ENCODE peak calls at places on chromosomes 11 and 22, in nine cellular contexts. One of them, this sample, is unnamed. For H3K36me3 and H3K9me3, the result is how much of the 10 kb centered on the place peaks cover.

GRCh38 chr22:28345304-28345703 is 334.3 kb downstream of the TTC28 start:
- DNase-seq in IMR-90: no peak
- DNase-seq in endodermal cell: no peak
- DNase-seq in spleen: no peak
- DNase-seq in pancreas: no peak
- DNase-seq in upper lobe of right lung: no peak
- DNase-seq in ovary: peak
- DNase-seq in heart right ventricle: peak
- DNase-seq in colonic mucosa: no peak
- DNase-seq in this sample: peak

GRCh38 chr11:57641426-57641825 is 8.3 kb downstream of the YPEL4 start:
- DNase-seq in upper lobe of right lung: no peak
- DNase-seq in endodermal cell: peak
- DNase-seq in spleen: no peak
- DNase-seq in pancreas: no peak
- DNase-seq in heart right ventricle: no peak
- DNase-seq in ovary: no peak
- DNase-seq in colonic mucosa: no peak
- DNase-seq in IMR-90: peak
- DNase-seq in this sample: no peak

GRCh38 chr22:43782448-43782847 is 29.7 kb downstream of the EFCAB6 start:
- DNase-seq in pancreas: no peak
- DNase-seq in ovary: no peak
- DNase-seq in upper lobe of right lung: no peak
- DNase-seq in IMR-90: peak
- DNase-seq in heart right ventricle: no peak
- DNase-seq in endodermal cell: no peak
- DNase-seq in colonic mucosa: no peak
- DNase-seq in spleen: no peak
- DNase-seq in this sample: no peak

GRCh38 chr11:6362185-6362867 is 27.9 kb upstream of the SMPD1 start:
- DNase-seq in spleen: no peak
- DNase-seq in endodermal cell: no peak
- DNase-seq in colonic mucosa: no peak
- DNase-seq in IMR-90: no peak
- DNase-seq in pancreas: no peak
- DNase-seq in ovary: no peak
- DNase-seq in heart right ventricle: peak
- DNase-seq in upper lobe of right lung: peak
- DNase-seq in this sample: no peak

GRCh38 chr11:129489254-129489653 is 113.6 kb downstream of the BARX2 start:
- DNase-seq in endodermal cell: no peak
- DNase-seq in ovary: no peak
- DNase-seq in spleen: no peak
- DNase-seq in upper lobe of right lung: no peak
- DNase-seq in IMR-90: no peak
- DNase-seq in heart right ventricle: no peak
- DNase-seq in colonic mucosa: no peak
- DNase-seq in pancreas: no peak
- DNase-seq in this sample: no peak

GRCh38 chr22:44076825-44077224 is 52.7 kb downstream of the PARVB start:
- DNase-seq in pancreas: no peak
- DNase-seq in heart right ventricle: no peak
- DNase-seq in upper lobe of right lung: no peak
- DNase-seq in spleen: no peak
- DNase-seq in IMR-90: no peak
- DNase-seq in ovary: no peak
- DNase-seq in colonic mucosa: no peak
- DNase-seq in endodermal cell: no peak
- DNase-seq in this sample: no peak

GRCh38 chr11:71935338-71935925 is 6.6 kb downstream of the RNF121 start:
- DNase-seq in colonic mucosa: no peak
- DNase-seq in endodermal cell: no peak
- DNase-seq in heart right ventricle: no peak
- DNase-seq in spleen: no peak
- DNase-seq in IMR-90: no peak
- DNase-seq in upper lobe of right lung: no peak
- DNase-seq in pancreas: no peak
- DNase-seq in ovary: no peak
- DNase-seq in this sample: no peak

GRCh38 chr11:67420147-67420645 is 4.7 kb downstream of the CARNS1 start:
- DNase-seq in colonic mucosa: no peak
- DNase-seq in pancreas: peak
- DNase-seq in endodermal cell: no peak
- DNase-seq in upper lobe of right lung: no peak
- DNase-seq in IMR-90: no peak
- DNase-seq in ovary: no peak
- DNase-seq in spleen: no peak
- DNase-seq in heart right ventricle: no peak
- DNase-seq in this sample: no peak

GRCh38 chr11:128470081-128470480 is 117.3 kb downstream of the ETS1 start:
- DNase-seq in colonic mucosa: no peak
- DNase-seq in heart right ventricle: no peak
- DNase-seq in endodermal cell: no peak
- DNase-seq in pancreas: no peak
- DNase-seq in ovary: no peak
- DNase-seq in upper lobe of right lung: no peak
- DNase-seq in IMR-90: no peak
- DNase-seq in spleen: no peak
- DNase-seq in this sample: no peak

GRCh38 chr22:35197071-35197470 is 60.2 kb upstream of the HMGXB4 start:
- DNase-seq in ovary: no peak
- DNase-seq in colonic mucosa: no peak
- DNase-seq in endodermal cell: no peak
- DNase-seq in upper lobe of right lung: no peak
- DNase-seq in heart right ventricle: no peak
- DNase-seq in pancreas: no peak
- DNase-seq in IMR-90: no peak
- DNase-seq in spleen: no peak
- DNase-seq in this sample: no peak

GRCh38 chr11:129803533-129803932 is 12.1 kb upstream of the TMEM45B start:
- DNase-seq in spleen: no peak
- DNase-seq in ovary: no peak
- DNase-seq in pancreas: no peak
- DNase-seq in heart right ventricle: no peak
- DNase-seq in IMR-90: no peak
- DNase-seq in colonic mucosa: peak
- DNase-seq in endodermal cell: peak
- DNase-seq in upper lobe of right lung: no peak
- DNase-seq in this sample: no peak

GRCh38 chr22:49827307-49827852 is 293 bp downstream of the BRD1 start:
- DNase-seq in heart right ventricle: no peak
- DNase-seq in colonic mucosa: no peak
- DNase-seq in endodermal cell: no peak
- DNase-seq in spleen: no peak
- DNase-seq in upper lobe of right lung: no peak
- DNase-seq in IMR-90: no peak
- DNase-seq in pancreas: no peak
- DNase-seq in ovary: no peak
- DNase-seq in this sample: no peak

GRCh38 chr11:27574342-27574741 is 67.8 kb upstream of the LIN7C start:
- DNase-seq in endodermal cell: no peak
- DNase-seq in colonic mucosa: no peak
- DNase-seq in ovary: no peak
- DNase-seq in heart right ventricle: no peak
- DNase-seq in upper lobe of right lung: no peak
- DNase-seq in spleen: no peak
- DNase-seq in pancreas: no peak
- DNase-seq in IMR-90: no peak
- DNase-seq in this sample: no peak

GRCh38 chr11:92979176-92979575 is 9.7 kb downstream of the MTNR1B start:
- DNase-seq in spleen: no peak
- DNase-seq in pancreas: no peak
- DNase-seq in endodermal cell: no peak
- DNase-seq in colonic mucosa: no peak
- DNase-seq in upper lobe of right lung: no peak
- DNase-seq in ovary: no peak
- DNase-seq in heart right ventricle: no peak
- DNase-seq in IMR-90: peak
- DNase-seq in this sample: no peak

GRCh38 chr11:113249491-113249763 is 65.0 kb upstream of the TTC12 start:
- DNase-seq in ovary: no peak
- DNase-seq in pancreas: no peak
- DNase-seq in IMR-90: no peak
- DNase-seq in endodermal cell: peak
- DNase-seq in colonic mucosa: no peak
- DNase-seq in heart right ventricle: no peak
- DNase-seq in spleen: no peak
- DNase-seq in upper lobe of right lung: no peak
- DNase-seq in this sample: no peak

GRCh38 chr11:65579291-65579690 is 3.4 kb downstream of the EHBP1L1 start:
- DNase-seq in pancreas: no peak
- DNase-seq in heart right ventricle: no peak
- DNase-seq in colonic mucosa: no peak
- DNase-seq in IMR-90: no peak
- DNase-seq in endodermal cell: no peak
- DNase-seq in upper lobe of right lung: no peak
- DNase-seq in spleen: no peak
- DNase-seq in ovary: no peak
- DNase-seq in this sample: no peak

DNA sequence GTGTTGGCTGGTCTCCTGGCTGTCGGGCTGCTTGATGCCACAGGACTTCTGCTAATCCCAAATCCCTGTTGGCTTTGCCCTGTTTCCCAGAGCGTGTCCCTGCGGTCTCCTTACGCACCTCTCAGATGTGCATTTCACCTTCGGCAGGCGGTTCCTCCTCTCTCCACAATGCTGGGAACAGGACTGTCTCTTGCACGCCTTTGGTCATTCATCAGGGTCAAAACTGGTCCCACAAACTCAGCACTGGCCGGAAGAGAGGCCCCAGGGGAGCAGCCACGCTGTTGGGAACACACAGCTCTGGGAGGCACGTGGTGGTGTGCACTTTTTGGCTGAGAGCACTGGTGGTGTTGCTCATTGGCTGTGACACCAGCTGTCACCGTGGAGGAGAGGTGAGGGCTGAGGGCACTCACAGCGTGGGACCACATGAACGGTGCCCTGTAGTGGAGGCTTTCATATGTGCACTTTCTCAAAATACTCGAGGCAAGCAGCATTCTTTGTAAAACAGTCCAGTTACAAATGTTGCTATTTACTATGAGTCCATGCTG is 15.3 kb upstream of the TRMU start:
- DNase-seq in IMR-90: no peak
- DNase-seq in endodermal cell: no peak
- DNase-seq in heart right ventricle: no peak
- DNase-seq in spleen: no peak
- DNase-seq in upper lobe of right lung: no peak
- DNase-seq in ovary: no peak
- DNase-seq in pancreas: peak
- DNase-seq in colonic mucosa: no peak
- DNase-seq in this sample: no peak
- H3K36me3 ChIP-seq in IMR-90: under half
- H3K36me3 ChIP-seq in endodermal cell: half or more
- H3K36me3 ChIP-seq in heart right ventricle: under half
- H3K36me3 ChIP-seq in spleen: under half
- H3K36me3 ChIP-seq in upper lobe of right lung: under half
- H3K36me3 ChIP-seq in ovary: under half
- H3K36me3 ChIP-seq in pancreas: under half
- H3K36me3 ChIP-seq in colonic mucosa: under half
- H3K36me3 ChIP-seq in this sample: under half

GRCh38 chr11:104487035-104487775 is 323.3 kb upstream of the PDGFD start:
- DNase-seq in endodermal cell: no peak
- DNase-seq in spleen: no peak
- DNase-seq in colonic mucosa: no peak
- DNase-seq in pancreas: no peak
- DNase-seq in ovary: no peak
- DNase-seq in heart right ventricle: no peak
- DNase-seq in IMR-90: peak
- DNase-seq in upper lobe of right lung: no peak
- DNase-seq in this sample: no peak

GRCh38 chr11:104484784-104485554 is 321.0 kb upstream of the PDGFD start:
- DNase-seq in colonic mucosa: no peak
- DNase-seq in heart right ventricle: no peak
- DNase-seq in ovary: no peak
- DNase-seq in pancreas: no peak
- DNase-seq in endodermal cell: no peak
- DNase-seq in IMR-90: peak
- DNase-seq in upper lobe of right lung: no peak
- DNase-seq in spleen: no peak
- DNase-seq in this sample: no peak

DNA sequence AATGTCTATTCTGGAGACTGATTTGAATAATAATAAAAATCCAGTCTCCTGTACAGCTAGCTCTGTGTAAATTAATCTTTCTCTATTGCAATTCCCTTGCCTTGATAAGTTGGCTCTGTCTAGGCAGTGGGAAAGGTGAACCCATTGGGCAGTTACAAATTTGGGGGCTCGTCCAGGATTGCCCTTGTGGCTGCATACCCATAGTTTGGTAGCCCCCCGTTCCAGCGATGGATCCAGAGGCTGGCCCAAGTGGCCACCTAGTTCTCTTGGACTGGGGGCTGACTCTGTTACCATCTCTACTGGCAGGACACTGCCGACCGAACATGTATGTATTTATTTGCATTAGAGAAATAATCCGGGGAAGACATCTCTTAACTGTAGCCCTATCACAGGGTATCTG is 326.2 kb upstream of the PDGFD start:
- DNase-seq in IMR-90: no peak
- DNase-seq in spleen: no peak
- DNase-seq in upper lobe of right lung: no peak
- DNase-seq in endodermal cell: peak
- DNase-seq in ovary: no peak
- DNase-seq in heart right ventricle: no peak
- DNase-seq in colonic mucosa: no peak
- DNase-seq in pancreas: no peak
- DNase-seq in this sample: no peak
- H3K9me3 ChIP-seq in IMR-90: under half
- H3K9me3 ChIP-seq in spleen: under half
- H3K9me3 ChIP-seq in upper lobe of right lung: under half
- H3K9me3 ChIP-seq in endodermal cell: half or more
- H3K9me3 ChIP-seq in ovary: under half
- H3K9me3 ChIP-seq in heart right ventricle: under half
- H3K9me3 ChIP-seq in colonic mucosa: under half
- H3K9me3 ChIP-seq in pancreas: under half
- H3K9me3 ChIP-seq in this sample: under half

GRCh38 chr11:44351898-44352498 is 42.1 kb upstream of the ALX4 start:
- DNase-seq in ovary: no peak
- DNase-seq in IMR-90: no peak
- DNase-seq in pancreas: no peak
- DNase-seq in upper lobe of right lung: peak
- DNase-seq in heart right ventricle: no peak
- DNase-seq in spleen: no peak
- DNase-seq in colonic mucosa: no peak
- DNase-seq in endodermal cell: no peak
- DNase-seq in this sample: no peak
- TF ChIP-seq CTCF in ovary: no peak
- TF ChIP-seq CTCF in IMR-90: no peak
- TF ChIP-seq CTCF in pancreas: no peak
- TF ChIP-seq CTCF in upper lobe of right lung: peak
- TF ChIP-seq CTCF in heart right ventricle: peak
- TF ChIP-seq CTCF in spleen: no peak
- TF ChIP-seq CTCF in colonic mucosa: no peak
- TF ChIP-seq CTCF in endodermal cell: peak
- TF ChIP-seq CTCF in this sample: peak

DNA sequence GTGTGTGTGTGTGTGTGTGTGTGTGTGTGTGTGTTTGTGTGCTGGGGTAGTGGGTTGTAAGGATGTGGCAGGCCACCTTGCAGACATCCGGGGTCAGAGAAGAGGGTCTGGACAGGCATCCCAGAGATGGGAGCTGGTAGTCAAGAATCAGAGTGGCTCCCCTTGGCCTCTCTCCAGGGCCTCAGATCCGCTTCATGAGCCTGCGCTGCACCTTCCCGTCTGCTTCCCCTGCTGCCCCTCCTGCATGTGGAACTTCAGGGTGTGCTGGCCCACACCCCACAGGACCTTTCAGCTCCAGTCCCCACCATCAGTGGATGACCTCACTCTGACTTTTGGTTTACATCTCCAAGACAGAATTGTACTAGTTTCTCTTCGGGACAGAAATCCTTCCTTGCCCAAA is 31.2 kb downstream of the TREH start:
- DNase-seq in ovary: no peak
- DNase-seq in upper lobe of right lung: peak
- DNase-seq in endodermal cell: no peak
- DNase-seq in IMR-90: no peak
- DNase-seq in colonic mucosa: no peak
- DNase-seq in pancreas: no peak
- DNase-seq in spleen: peak
- DNase-seq in heart right ventricle: no peak
- DNase-seq in this sample: no peak
- H3K36me3 ChIP-seq in ovary: under half
- H3K36me3 ChIP-seq in upper lobe of right lung: half or more
- H3K36me3 ChIP-seq in endodermal cell: half or more
- H3K36me3 ChIP-seq in IMR-90: half or more
- H3K36me3 ChIP-seq in colonic mucosa: under half
- H3K36me3 ChIP-seq in pancreas: under half
- H3K36me3 ChIP-seq in spleen: under half
- H3K36me3 ChIP-seq in heart right ventricle: half or more
- H3K36me3 ChIP-seq in this sample: half or more

This sample was measured in thyroid gland.